ENCODE peak calls at places on chromosomes 7 and 10, in ten cellular contexts. G, J, W, T, U, K, V, H, M and O are unnamed samples. For H3K27me3, the result is how much of the 10 kb centered on the place peaks cover.

GRCh38 chr7:120856621-120857352 is 1.2 kb downstream of the TSPAN12 start:
- DNase-seq in W (no peak), H (peak), T (peak), J (no peak), K (no peak), G (peak), U (no peak), M (peak), V (peak), O (peak)

GRCh38 chr7:31100870-31101269 is 48.8 kb downstream of the ADCYAP1R1 start:
- DNase-seq in J (no peak), W (no peak), H (no peak), G (no peak), T (no peak), M (no peak), K (peak), U (no peak), V (no peak), O (no peak)

GRCh38 chr10:109966961-109967738 is 40.6 kb upstream of the ADD3 start:
- DNase-seq in T (peak), U (no peak), M (no peak), H (no peak), K (no peak), W (no peak), J (peak), V (no peak), G (peak), O (peak)

GRCh38 chr7:99083733-99084132 is 60.2 kb downstream of the SMURF1 start:
- DNase-seq in K (no peak), H (no peak), G (no peak), M (no peak), V (no peak), U (peak), T (no peak), J (no peak), W (no peak), O (no peak)

GRCh38 chr10:89115876-89116627 is 91.1 kb downstream of the CH25H start:
- DNase-seq in T (peak), K (no peak), H (no peak), G (peak), M (no peak), W (no peak), V (no peak), J (no peak), U (no peak), O (peak)

GRCh38 chr10:4867520-4868356 is 41.7 kb downstream of the AKR1E2 start:
- DNase-seq in V (no peak), M (no peak), U (peak), K (no peak), W (no peak), T (peak), J (no peak), G (peak), H (no peak), O (peak)

GRCh38 chr10:2772791-2773644 is 294.3 kb upstream of the PFKP start:
- DNase-seq in G (no peak), M (no peak), K (no peak), H (no peak), U (no peak), T (no peak), V (no peak), W (no peak), J (no peak), O (no peak)

GRCh38 chr10:30759423-30759822 is 129.9 kb upstream of the LYZL2 start:
- DNase-seq in M (no peak), U (no peak), T (peak), K (no peak), W (no peak), G (peak), H (no peak), J (peak), V (no peak), O (no peak)

GRCh38 chr10:6140141-6140841 is 51.5 kb downstream of the RBM17 start:
- DNase-seq in T (no peak), G (no peak), V (no peak), M (no peak), K (peak), U (no peak), W (no peak), J (no peak), H (peak), O (no peak)

GRCh38 chr10:86234553-86235270 is 131.9 kb downstream of the GRID1 start:
- DNase-seq in W (no peak), T (no peak), G (peak), V (no peak), U (no peak), H (no peak), M (no peak), J (no peak), K (no peak), O (no peak)

GRCh38 chr7:91357929-91358328 is 93.7 kb downstream of the FZD1 start:
- DNase-seq in U (no peak), V (no peak), M (no peak), H (no peak), G (peak), T (no peak), W (no peak), K (no peak), J (no peak), O (peak)

GRCh38 chr7:32298403-32299132 is 191.6 kb downstream of the LSM5 start:
- DNase-seq in U (no peak), J (no peak), W (no peak), M (no peak), T (no peak), K (no peak), H (no peak), G (no peak), V (no peak), O (no peak)

GRCh38 chr7:93574646-93575554 is at the start of gene CALCR:
- DNase-seq in K (no peak), J (no peak), T (no peak), V (no peak), M (peak), G (peak), H (no peak), W (no peak), U (no peak), O (no peak)

GRCh38 chr10:1698185-1698584 is 39.1 kb downstream of the ADARB2 start:
- DNase-seq in W (no peak), V (no peak), G (no peak), T (no peak), K (no peak), U (no peak), J (no peak), M (no peak), H (no peak), O (no peak)

GRCh38 chr10:24467094-24467493 is 256.6 kb downstream of the ARHGAP21 start:
- DNase-seq in J (no peak), V (no peak), H (no peak), T (no peak), U (no peak), W (no peak), G (peak), M (no peak), K (no peak), O (no peak)

DNA sequence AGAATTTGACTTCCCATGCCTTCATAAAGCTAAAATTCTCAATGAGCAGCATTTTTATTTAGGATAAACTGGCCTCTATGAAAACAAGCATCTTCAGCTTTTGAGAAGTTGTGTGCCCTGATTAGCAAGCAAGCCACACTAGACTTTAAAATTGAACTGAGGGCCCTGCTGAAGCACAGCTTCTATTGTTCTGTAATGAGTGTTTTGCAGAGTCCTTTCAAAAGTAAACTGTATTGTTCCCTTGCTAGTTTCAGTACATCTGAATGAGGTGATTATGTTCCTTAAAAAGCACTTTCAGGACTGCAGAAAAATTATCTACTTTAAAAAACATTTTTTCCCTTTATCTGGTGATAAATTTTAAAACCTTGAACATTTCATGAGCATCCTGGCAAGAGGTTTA is 113.3 kb upstream of the PRPS1L1 start:
- DNase-seq in K (no peak), T (no peak), J (no peak), H (no peak), V (no peak), M (no peak), W (no peak), G (no peak), U (no peak), O (no peak)
- H3K27me3 ChIP-seq in K (under half), T (under half), J (under half), H (under half), V (under half), M (under half), W (under half), G (under half), U (under half), O (under half)

GRCh38 chr10:35638116-35638515 is 4.0 kb downstream of the FZD8 start:
- DNase-seq in V (no peak), M (no peak), H (no peak), T (no peak), G (no peak), J (no peak), K (no peak), W (no peak), U (no peak), O (no peak)
- H3K4me3 ChIP-seq in V (no peak), M (no peak), H (no peak), T (no peak), G (no peak), J (no peak), K (no peak), W (no peak), U (no peak), O (no peak)

GRCh38 chr7:115851291-115851690 is 179.3 kb downstream of the TFEC start:
- DNase-seq in V (no peak), J (peak), G (peak), H (no peak), T (peak), K (no peak), W (no peak), U (no peak), M (no peak), O (peak)
- TF ChIP-seq CTCF in V (peak), J (peak), G (peak), H (no peak), T (peak), K (no peak), W (peak), U (peak), M (peak), O (peak)

GRCh38 chr7:117489911-117490310 is 10.1 kb downstream of the CFTR start:
- DNase-seq in M (no peak), G (no peak), K (no peak), T (no peak), U (no peak), J (no peak), H (no peak), W (no peak), V (no peak), O (no peak)
- H3K27me3 ChIP-seq in M (under half), G (under half), K (under half), T (under half), U (under half), J (under half), H (under half), W (under half), V (under half), O (under half)

DNA sequence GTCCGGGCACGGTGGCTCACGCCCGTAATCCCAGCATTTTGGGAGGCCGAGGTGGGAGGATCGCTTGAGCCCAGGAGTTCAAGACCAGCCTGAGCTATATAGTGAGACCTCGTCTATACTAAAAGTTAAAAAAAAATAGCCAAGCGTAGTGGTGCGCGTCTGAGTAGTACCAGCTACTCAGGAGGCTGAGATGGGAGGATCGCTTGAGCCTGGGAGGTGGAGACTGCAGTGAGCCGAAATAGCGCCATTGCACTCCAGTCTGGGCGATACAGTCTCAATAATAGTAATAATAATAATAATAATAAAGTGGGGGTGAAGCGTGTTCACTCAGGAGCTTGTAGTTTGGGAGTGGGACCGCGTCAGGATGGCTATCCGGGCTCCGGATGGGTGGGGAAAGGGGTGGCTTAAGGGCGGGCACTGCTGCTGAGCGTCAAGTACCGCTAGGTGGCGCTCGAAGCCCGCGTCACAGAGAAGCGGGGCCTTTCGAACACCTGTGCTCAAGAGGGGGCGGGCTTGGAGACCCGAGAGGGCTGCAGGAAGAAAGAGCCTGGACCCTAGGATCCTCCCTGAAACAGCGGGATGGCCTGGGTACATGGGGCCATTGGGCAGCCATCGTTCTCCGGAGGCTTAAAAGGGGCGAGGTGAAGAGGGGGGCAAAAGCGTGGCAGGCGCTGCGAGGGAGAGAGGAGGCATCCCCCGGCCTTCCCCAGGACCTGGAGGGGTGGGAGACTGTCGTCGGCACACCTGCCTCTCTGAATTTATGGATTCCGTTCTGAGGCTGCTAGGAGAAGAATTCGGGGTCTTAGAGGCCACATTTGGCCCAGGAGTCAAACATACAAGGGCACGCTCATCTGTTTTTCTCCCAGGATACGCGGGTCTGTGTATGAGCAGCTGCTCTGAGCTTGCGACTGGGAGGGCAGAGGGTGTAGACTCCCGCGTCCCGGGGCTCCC is 14.5 kb downstream of the LBX1 start:
- DNase-seq in K (peak), V (peak), M (peak), T (peak), U (no peak), J (peak), H (peak), G (peak), W (peak), O (peak)
- H3K4me3 ChIP-seq in K (peak), V (no peak), M (no peak), T (no peak), U (peak), J (no peak), H (no peak), G (no peak), W (no peak), O (no peak)